ENCODE peak calls at places on chromosomes 11 and 22, in eight cellular contexts. G is suprapubic skin, Z is sigmoid colon, T is SK-N-SH, Y is esophagus muscularis mucosa, N is ovary, X is transverse colon, D is A549. Q is an unnamed sample.

GRCh38 chr11:57885298-57886035 is 123.9 kb downstream of the CTNND1 start:
- DNase-seq in X (no peak), Y (no peak), G (no peak), T (no peak), D (peak; percentile 31), Z (no peak), N (no peak), Q (no peak)

GRCh38 chr11:77410076-77410827 is 63.6 kb downstream of the PAK1 start:
- DNase-seq in X (no peak), Z (no peak), Y (no peak), T (no peak), D (no peak), N (no peak), G (no peak), Q (no peak)

GRCh38 chr22:37896939-37897338 is 9.2 kb upstream of the MICALL1 start:
- DNase-seq in N (no peak), D (no peak), X (no peak), Y (no peak), G (no peak), T (no peak), Z (no peak), Q (no peak)

GRCh38 chr11:15668718-15669117 is 554.0 kb downstream of the INSC start:
- DNase-seq in D (no peak), T (no peak), G (no peak), N (no peak), Z (no peak), Y (no peak), X (no peak), Q (no peak)

GRCh38 chr11:76566811-76567210 is 103.7 kb downstream of the LRRC32 start:
- DNase-seq in Y (no peak), G (no peak), N (no peak), X (no peak), Z (no peak), D (no peak), T (no peak), Q (no peak)

GRCh38 chr22:27797793-27798525 is 3.6 kb downstream of the MN1 start:
- DNase-seq in N (no peak), X (no peak), Y (no peak), D (no peak), G (no peak), T (no peak), Z (no peak), Q (no peak)

GRCh38 chr11:72113170-72113808 is 794 bp upstream of the ANAPC15 start:
- DNase-seq in X (no peak), T (no peak), G (no peak), Y (no peak), D (no peak), N (peak; percentile 27), Z (no peak), Q (no peak)

GRCh38 chr11:76709259-76709658 is 38.7 kb upstream of the LRRC32 start:
- DNase-seq in Y (no peak), Z (no peak), T (no peak), X (no peak), G (no peak), N (no peak), D (no peak), Q (no peak)

GRCh38 chr11:7515544-7515943 is 1.7 kb downstream of the PPFIBP2 start:
- DNase-seq in Y (no peak), N (no peak), T (no peak), X (no peak), D (no peak), G (no peak), Z (no peak), Q (no peak)

GRCh38 chr22:44026630-44027511 is 2.8 kb downstream of the PARVB start:
- DNase-seq in Z (peak; percentile 85), G (peak; percentile 94), X (peak; percentile 87), T (no peak), D (no peak), Y (peak; percentile 96), N (no peak), Q (peak; percentile 72)

GRCh38 chr22:43273902-43274484 is 69.2 kb downstream of the SCUBE1 start:
- DNase-seq in N (peak; percentile 55), Y (no peak), D (peak; percentile 61), T (peak; percentile 78), G (no peak), Z (no peak), X (no peak), Q (no peak)

GRCh38 chr11:78042858-78043257 is 19.8 kb upstream of the KCTD14 start:
- DNase-seq in X (no peak), N (no peak), D (no peak), Y (no peak), Z (no peak), G (no peak), T (no peak), Q (no peak)

GRCh38 chr11:46361283-46362145 is 14.3 kb downstream of the DGKZ start:
- DNase-seq in G (no peak), D (no peak), Z (peak; percentile 87), Y (no peak), T (peak; percentile 88), X (peak; percentile 56), N (no peak), Q (no peak)

GRCh38 chr11:47004595-47005033 is 68.1 kb downstream of the CSTPP1 start:
- DNase-seq in D (peak; percentile 19), Z (peak; percentile 97), G (peak; percentile 81), N (peak; percentile 72), T (peak; percentile 74), X (peak; percentile 71), Y (peak; percentile 93), Q (peak; percentile 80)

GRCh38 chr22:42343551-42344081 is 73.2 kb upstream of the TCF20 start:
- DNase-seq in N (peak; percentile 59), D (no peak), T (peak; percentile 80), Y (no peak), G (no peak), Z (no peak), X (no peak), Q (no peak)

GRCh38 chr11:127683321-127683720 is 682.8 kb upstream of the KIRREL3 start:
- DNase-seq in G (no peak), T (peak; percentile 16), N (no peak), D (no peak), X (no peak), Z (no peak), Y (no peak), Q (no peak)

GRCh38 chr22:44930016-44930710 is 79.6 kb downstream of the PHF21B start:
- DNase-seq in N (no peak), X (no peak), Z (no peak), Y (no peak), D (no peak), G (no peak), T (peak; percentile 51), Q (no peak)

DNA sequence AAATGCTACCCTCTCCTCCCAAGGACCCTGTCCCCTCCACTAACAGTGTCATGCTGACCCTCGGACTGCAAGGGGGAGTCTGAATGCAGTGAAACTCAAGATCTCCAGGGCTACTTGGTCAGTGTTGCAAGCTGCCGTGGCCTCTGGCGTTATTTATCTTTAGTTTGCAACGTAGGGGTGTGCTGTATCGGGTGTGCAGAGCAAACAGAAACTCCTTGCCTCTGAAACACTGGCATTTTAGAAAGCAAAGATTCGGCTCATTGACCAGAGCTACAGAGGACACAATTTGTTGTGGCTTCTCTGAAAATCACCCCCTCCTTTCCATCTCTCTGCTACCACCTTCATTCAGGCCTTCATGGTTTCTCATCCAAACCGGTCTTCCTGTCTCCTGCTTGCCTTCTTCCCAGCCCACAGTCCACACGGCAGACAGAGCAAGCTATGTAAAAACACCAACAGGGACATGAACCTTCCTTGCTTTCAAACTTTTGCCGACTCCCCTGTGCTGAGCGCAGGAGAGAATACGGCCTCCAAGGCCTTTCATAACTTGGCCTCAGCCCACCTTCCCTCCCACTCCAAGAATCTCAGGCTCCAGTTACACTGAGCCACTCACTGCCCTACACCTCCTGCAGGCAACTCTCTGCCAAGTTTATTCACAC is 14.9 kb downstream of the FZD4 start:
- DNase-seq in Z (peak; percentile 85), N (peak; percentile 72), X (peak; percentile 26), D (no peak), G (no peak), T (no peak), Y (no peak), Q (peak; percentile 33)
- TF ChIP-seq CTCF in Z (no peak), N (no peak), X (no peak), D (no peak), G (no peak), T (no peak), Y (no peak), Q (no peak)

GRCh38 chr11:75532200-75532972 is 6.6 kb upstream of the GDPD5 start:
- DNase-seq in X (peak; percentile 80), Y (no peak), Z (peak; percentile 80), G (peak; percentile 82), D (peak; percentile 71), T (peak; percentile 71), N (peak; percentile 76), Q (peak; percentile 68)
- H3K4me1 ChIP-seq in X (no peaks in the 10 kb centered on the region), Y (peaks cover 5% of the 10 kb centered on the region), Z (no peaks in the 10 kb centered on the region), G (peaks cover 11% of the 10 kb centered on the region), D (peaks cover 30% of the 10 kb centered on the region), T (no peaks in the 10 kb centered on the region), N (peaks cover 5% of the 10 kb centered on the region), Q (peaks cover 14% of the 10 kb centered on the region)

GRCh38 chr11:33182246-33182878 is 21.1 kb upstream of the CSTF3 start:
- DNase-seq in G (no peak), X (peak; percentile 34), Z (no peak), T (peak; percentile 23), Y (no peak), D (no peak), N (no peak), Q (no peak)
- TF ChIP-seq EP300 in G (no peak), X (no peak), Z (no peak), T (no peak), Y (no peak), D (no peak), N (no peak), Q (no peak)

GRCh38 chr11:9616042-9616640 is 42.7 kb downstream of the WEE1 start:
- DNase-seq in D (no peak), G (no peak), Y (no peak), Z (no peak), T (no peak), X (no peak), N (no peak), Q (no peak)

GRCh38 chr11:9613830-9614762 is 40.6 kb downstream of the WEE1 start:
- DNase-seq in X (peak; percentile 91), Y (peak; percentile 94), T (peak; percentile 82), G (peak; percentile 92), Z (peak; percentile 88), D (peak; percentile 89), N (peak; percentile 83), Q (peak; percentile 71)

GRCh38 chr11:9615031-9615451 is 41.6 kb downstream of the WEE1 start:
- DNase-seq in G (no peak), D (no peak), Z (no peak), N (no peak), Y (no peak), X (no peak), T (no peak), Q (no peak)

GRCh38 chr11:9609841-9610240 is 36.4 kb downstream of the WEE1 start:
- DNase-seq in D (no peak), Z (no peak), N (no peak), Y (no peak), T (no peak), X (no peak), G (no peak), Q (no peak)

DNA sequence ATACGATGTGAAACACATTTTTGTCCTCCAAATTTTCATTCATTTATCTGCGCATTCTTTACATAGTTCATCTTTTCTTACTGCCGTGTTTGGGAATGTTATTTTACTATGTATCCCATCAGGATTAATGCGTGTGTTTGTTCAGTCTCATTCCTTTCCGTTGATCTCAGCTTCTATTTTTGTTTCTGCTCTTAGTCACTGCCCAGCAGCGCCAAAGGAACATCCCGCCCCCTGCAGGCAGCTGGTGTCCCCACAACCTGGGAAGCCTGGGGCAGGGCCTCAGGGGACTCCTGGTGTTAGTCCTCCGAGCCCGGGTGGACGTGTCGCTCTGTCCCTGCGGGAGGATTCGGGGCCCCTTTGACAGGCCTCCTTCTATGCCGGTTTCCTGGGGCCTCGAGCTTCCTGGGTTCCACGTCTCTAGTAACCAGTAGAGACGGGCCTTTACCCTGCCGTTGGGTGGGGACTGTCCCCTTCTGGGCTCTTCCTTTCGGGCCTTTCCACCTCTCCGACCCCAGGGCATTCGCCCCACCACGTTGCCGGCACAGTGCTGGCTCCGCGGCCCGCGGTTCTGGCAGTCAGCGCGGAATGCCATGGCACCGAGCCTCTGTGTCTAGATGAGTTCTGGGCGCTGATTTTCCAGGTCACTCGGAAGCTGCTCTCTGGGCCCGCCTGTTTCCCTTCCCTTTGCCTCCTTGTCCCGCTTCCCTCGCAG is 39.8 kb downstream of the WEE1 start:
- DNase-seq in Y (peak; percentile 99), D (peak; percentile 97), G (peak; percentile 96), N (peak; percentile 93), Z (peak; percentile 97), X (peak; percentile 95), T (peak; percentile 87), Q (peak; percentile 91)
- TF ChIP-seq CTCF in Y (peak; percentile 99), D (peak; percentile 87), G (peak; percentile 91), N (peak; percentile 91), Z (peak; percentile 92), X (peak; percentile 95), T (peak; percentile 97), Q (peak; percentile 98)

Q was measured in tibial nerve.